ENCODE peak calls at places on chromosomes 13 and 19, in eight cellular contexts. K is dorsolateral prefrontal cortex, T is NCI-H1930, J is Right ventricle myocardium superior, V is cardiac muscle cell, W is activated gamma-delta T cell treated with Interleukin-2 at 50 U/mL for 16 hours, U is H9, B is NCI-H1092. D is an unnamed sample.

GRCh38 chr13:48975101-48975925 is at the start of gene FNDC3A:
- DNase-seq in K (peak; percentile 55), T (peak; percentile 18), J (no peak), V (peak; percentile 88), W (peak; percentile 37), U (peak; percentile 79), B (peak; percentile 53), D (peak; percentile 76)

GRCh38 chr13:28451482-28452217 is 43.3 kb downstream of the FLT1 start:
- DNase-seq in K (no peak), T (no peak), J (peak; percentile 43), V (no peak), W (no peak), U (peak; percentile 59), B (no peak), D (no peak)

GRCh38 chr19:40417714-40417996 is 4.5 kb upstream of the PRX start:
- DNase-seq in K (no peak), T (no peak), J (no peak), V (no peak), W (no peak), U (no peak), B (no peak), D (no peak)

GRCh38 chr13:41054212-41054877 is 7.0 kb upstream of the WBP4 start:
- DNase-seq in K (no peak), T (peak; percentile 3), J (no peak), V (peak; percentile 57), W (peak; percentile 40), U (no peak), B (no peak), D (no peak)

GRCh38 chr19:12872941-12873890 is 8.0 kb downstream of the DNASE2 start:
- DNase-seq in K (no peak), T (no peak), J (peak; percentile 55), V (no peak), W (peak; percentile 51), U (peak; percentile 84), B (no peak), D (no peak)

GRCh38 chr19:7293795-7294570 is at the start of gene INSR:
- DNase-seq in K (peak; percentile 82), T (peak; percentile 2), J (peak; percentile 93), V (peak; percentile 91), W (no peak), U (peak; percentile 88), B (peak; percentile 79), D (peak; percentile 95)

GRCh38 chr19:6067975-6068374 is 42.3 kb downstream of the RFX2 start:
- DNase-seq in K (no peak), T (no peak), J (no peak), V (no peak), W (no peak), U (no peak), B (no peak), D (no peak)

GRCh38 chr19:16382775-16383543 is 58.3 kb downstream of the KLF2 start:
- DNase-seq in K (peak; percentile 80), T (no peak), J (peak; percentile 93), V (peak; percentile 93), W (peak; percentile 83), U (peak; percentile 90), B (peak; percentile 34), D (peak; percentile 95)

GRCh38 chr19:3721131-3721899 is 13.1 kb downstream of the TJP3 start:
- DNase-seq in K (peak; percentile 36), T (peak; percentile 50), J (peak; percentile 81), V (peak; percentile 93), W (peak; percentile 85), U (peak; percentile 98), B (peak; percentile 69), D (peak; percentile 82)

GRCh38 chr19:33953023-33953422 is 156.4 kb downstream of the KCTD15 start:
- DNase-seq in K (no peak), T (no peak), J (no peak), V (peak; percentile 35), W (no peak), U (no peak), B (no peak), D (no peak)

GRCh38 chr13:27182844-27183497 is 11.4 kb upstream of the USP12 start:
- DNase-seq in K (no peak), T (no peak), J (peak; percentile 71), V (peak; percentile 35), W (no peak), U (no peak), B (no peak), D (peak; percentile 71)

GRCh38 chr19:30692517-30692870 is 320.3 kb downstream of the ZNF536 start:
- DNase-seq in K (no peak), T (no peak), J (no peak), V (no peak), W (no peak), U (no peak), B (no peak), D (peak; percentile 72)

GRCh38 chr19:48746738-48747575 is at the start of gene IZUMO1:
- DNase-seq in K (peak; percentile 73), T (peak; percentile 77), J (peak; percentile 90), V (peak; percentile 82), W (peak; percentile 29), U (peak; percentile 94), B (no peak), D (peak; percentile 84)

GRCh38 chr19:9757544-9758501 is 10.7 kb downstream of the ZNF846 start:
- DNase-seq in K (no peak), T (no peak), J (no peak), V (no peak), W (no peak), U (no peak), B (no peak), D (no peak)

GRCh38 chr13:87123987-87124784 is 547.0 kb upstream of the SLITRK5 start:
- DNase-seq in K (no peak), T (no peak), J (no peak), V (peak; percentile 19), W (no peak), U (peak; percentile 48), B (no peak), D (no peak)

GRCh38 chr19:50264483-50265186 is 61.2 kb downstream of the MYH14 start:
- DNase-seq in K (no peak), T (no peak), J (no peak), V (no peak), W (no peak), U (peak; percentile 60), B (no peak), D (no peak)

GRCh38 chr13:99357149-99357596 is 50.0 kb upstream of the GPR183 start:
- DNase-seq in K (no peak), T (no peak), J (no peak), V (no peak), W (peak; percentile 45), U (no peak), B (no peak), D (no peak)

GRCh38 chr19:13155472-13156284 is 5.5 kb downstream of the IER2 start:
- DNase-seq in K (peak; percentile 59), T (no peak), J (peak; percentile 88), V (peak; percentile 65), W (peak; percentile 78), U (peak; percentile 94), B (no peak), D (peak; percentile 91)

GRCh38 chr19:33780746-33781145 is 15.9 kb upstream of the KCTD15 start:
- DNase-seq in K (no peak), T (no peak), J (no peak), V (no peak), W (no peak), U (no peak), B (no peak), D (no peak)

GRCh38 chr19:44625531-44626066 is 12.2 kb downstream of the IGSF23 start:
- DNase-seq in K (no peak), T (no peak), J (no peak), V (no peak), W (no peak), U (no peak), B (no peak), D (no peak)

GRCh38 chr19:5973867-5974635 is 3.9 kb downstream of the RANBP3 start:
- DNase-seq in K (no peak), T (no peak), J (no peak), V (no peak), W (no peak), U (no peak), B (no peak), D (peak; percentile 59)

GRCh38 chr13:21674271-21675009 is 3.6 kb downstream of the FGF9 start:
- DNase-seq in K (peak; percentile 42), T (peak; percentile 52), J (peak; percentile 54), V (peak; percentile 66), W (peak; percentile 12), U (peak; percentile 40), B (peak; percentile 53), D (peak; percentile 67)

GRCh38 chr13:108947551-108948030 is 318.2 kb downstream of the MYO16 start:
- DNase-seq in K (no peak), T (no peak), J (no peak), V (no peak), W (no peak), U (no peak), B (no peak), D (peak; percentile 94)

GRCh38 chr19:3544742-3545668 is 6.0 kb downstream of the TEKTIP1 start:
- DNase-seq in K (peak; percentile 88), T (no peak), J (peak; percentile 83), V (peak; percentile 55), W (peak; percentile 77), U (peak; percentile 90), B (peak; percentile 23), D (peak; percentile 82)

GRCh38 chr13:93169980-93170379 is 56.6 kb upstream of the GPC6 start:
- DNase-seq in K (no peak), T (no peak), J (no peak), V (no peak), W (no peak), U (no peak), B (no peak), D (no peak)

GRCh38 chr19:13150187-13150918 is at the start of the genes IER2 and STX10:
- DNase-seq in K (peak; percentile 96), T (peak; percentile 78), J (peak; percentile 97), V (peak; percentile 93), W (peak; percentile 94), U (peak; percentile 94), B (peak; percentile 91), D (peak; percentile 99)

GRCh38 chr19:44644391-44645016 is 794 bp downstream of the PVR start:
- DNase-seq in K (peak; percentile 36), T (peak; percentile 42), J (no peak), V (peak; percentile 23), W (no peak), U (peak; percentile 68), B (no peak), D (peak; percentile 68)

D was measured in sigmoid colon.